ENCODE peak calls at places on chromosomes 16 and 17, in four cellular contexts. One of them, this sample, is unnamed. For H3K4me1, the result is how much of the 10 kb centered on the place peaks cover.

GRCh38 chr17:42347198-42347597 is 41.0 kb downstream of the STAT3 start:
- DNase-seq in prostate gland: peak
- DNase-seq in HCT116: peak
- DNase-seq in upper lobe of left lung: no peak
- DNase-seq in this sample: peak

GRCh38 chr16:75289189-75289588 is 37.8 kb upstream of the BCAR1 start:
- DNase-seq in upper lobe of left lung: no peak
- DNase-seq in prostate gland: no peak
- DNase-seq in HCT116: peak
- DNase-seq in this sample: no peak

GRCh38 chr17:82229686-82230626 is 1.1 kb downstream of the SLC16A3 start:
- DNase-seq in prostate gland: no peak
- DNase-seq in upper lobe of left lung: peak
- DNase-seq in HCT116: no peak
- DNase-seq in this sample: peak

GRCh38 chr16:52597772-52598483 is 51.0 kb upstream of the TOX3 start:
- DNase-seq in HCT116: no peak
- DNase-seq in upper lobe of left lung: no peak
- DNase-seq in prostate gland: peak
- DNase-seq in this sample: peak

GRCh38 chr17:73285603-73285908 is 23.9 kb upstream of the CPSF4L start:
- DNase-seq in HCT116: no peak
- DNase-seq in upper lobe of left lung: peak
- DNase-seq in prostate gland: no peak
- DNase-seq in this sample: no peak

GRCh38 chr16:71954699-71955195 is 45.5 kb downstream of the PKD1L3 start:
- DNase-seq in HCT116: no peak
- DNase-seq in prostate gland: no peak
- DNase-seq in upper lobe of left lung: no peak
- DNase-seq in this sample: no peak

GRCh38 chr16:86664518-86665318 is 86.4 kb downstream of the FOXL1 start:
- DNase-seq in prostate gland: no peak
- DNase-seq in HCT116: peak
- DNase-seq in upper lobe of left lung: peak
- DNase-seq in this sample: peak

GRCh38 chr16:81834868-81835267 is 55.8 kb downstream of the PLCG2 start:
- DNase-seq in HCT116: no peak
- DNase-seq in upper lobe of left lung: no peak
- DNase-seq in prostate gland: no peak
- DNase-seq in this sample: no peak

GRCh38 chr16:11224096-11224893 is 31.7 kb downstream of the SOCS1 start:
- DNase-seq in prostate gland: peak
- DNase-seq in HCT116: no peak
- DNase-seq in upper lobe of left lung: peak
- DNase-seq in this sample: peak

GRCh38 chr16:2048116-2048543 is 345 bp downstream of the TSC2 start:
- DNase-seq in HCT116: no peak
- DNase-seq in prostate gland: no peak
- DNase-seq in upper lobe of left lung: no peak
- DNase-seq in this sample: peak

GRCh38 chr17:1644493-1645206 is 882 bp downstream of the SCARF1 start:
- DNase-seq in prostate gland: no peak
- DNase-seq in upper lobe of left lung: no peak
- DNase-seq in HCT116: no peak
- DNase-seq in this sample: no peak

GRCh38 chr16:27326738-27327585 is 13.2 kb downstream of the IL4R start:
- DNase-seq in upper lobe of left lung: peak
- DNase-seq in HCT116: peak
- DNase-seq in prostate gland: peak
- DNase-seq in this sample: peak

GRCh38 chr17:58414596-58414997 is 2.7 kb downstream of the RNF43 start:
- DNase-seq in upper lobe of left lung: no peak
- DNase-seq in prostate gland: no peak
- DNase-seq in HCT116: no peak
- DNase-seq in this sample: no peak

GRCh38 chr17:32723310-32723955 is 153.5 kb downstream of the MYO1D start:
- DNase-seq in HCT116: no peak
- DNase-seq in upper lobe of left lung: no peak
- DNase-seq in prostate gland: no peak
- DNase-seq in this sample: no peak

GRCh38 chr16:10957771-10958486 is 13.6 kb downstream of the CLEC16A start:
- DNase-seq in HCT116: no peak
- DNase-seq in prostate gland: no peak
- DNase-seq in upper lobe of left lung: no peak
- DNase-seq in this sample: no peak

GRCh38 chr16:21167360-21167759 is 8.9 kb downstream of the LDAF1 start:
- DNase-seq in HCT116: peak
- DNase-seq in upper lobe of left lung: no peak
- DNase-seq in prostate gland: no peak
- DNase-seq in this sample: no peak

GRCh38 chr16:80285089-80285488 is 255.7 kb upstream of the DYNLRB2 start:
- DNase-seq in prostate gland: no peak
- DNase-seq in HCT116: no peak
- DNase-seq in upper lobe of left lung: no peak
- DNase-seq in this sample: no peak

GRCh38 chr17:76154935-76155845 is 14.1 kb upstream of the FOXJ1 start:
- DNase-seq in prostate gland: no peak
- DNase-seq in HCT116: no peak
- DNase-seq in upper lobe of left lung: no peak
- DNase-seq in this sample: no peak

GRCh38 chr17:45405250-45406086 is 27.2 kb downstream of the ARHGAP27 start:
- DNase-seq in upper lobe of left lung: peak
- DNase-seq in HCT116: no peak
- DNase-seq in prostate gland: no peak
- DNase-seq in this sample: peak

GRCh38 chr17:74190807-74191206 is 12.7 kb upstream of the RPL38 start:
- DNase-seq in prostate gland: no peak
- DNase-seq in HCT116: no peak
- DNase-seq in upper lobe of left lung: no peak
- DNase-seq in this sample: no peak

GRCh38 chr16:24986512-24987303 is 28.5 kb downstream of the ARHGAP17 start:
- DNase-seq in HCT116: no peak
- DNase-seq in prostate gland: no peak
- DNase-seq in upper lobe of left lung: no peak
- DNase-seq in this sample: no peak

GRCh38 chr17:43220511-43221125 is 7.8 kb downstream of the CCDC200 start:
- DNase-seq in upper lobe of left lung: no peak
- DNase-seq in prostate gland: no peak
- DNase-seq in HCT116: no peak
- DNase-seq in this sample: no peak

GRCh38 chr16:89401641-89402445 is 88.5 kb downstream of the ANKRD11 start:
- DNase-seq in prostate gland: no peak
- DNase-seq in upper lobe of left lung: no peak
- DNase-seq in HCT116: no peak
- DNase-seq in this sample: no peak

GRCh38 chr16:89406277-89406888 is 84.0 kb downstream of the ANKRD11 start:
- DNase-seq in upper lobe of left lung: no peak
- DNase-seq in HCT116: no peak
- DNase-seq in prostate gland: no peak
- DNase-seq in this sample: no peak

GRCh38 chr16:89402962-89403361 is 87.4 kb downstream of the ANKRD11 start:
- DNase-seq in prostate gland: no peak
- DNase-seq in HCT116: no peak
- DNase-seq in upper lobe of left lung: no peak
- DNase-seq in this sample: no peak

GRCh38 chr16:89407282-89407924 is 83.0 kb downstream of the ANKRD11 start:
- DNase-seq in upper lobe of left lung: no peak
- DNase-seq in HCT116: no peak
- DNase-seq in prostate gland: no peak
- DNase-seq in this sample: no peak

GRCh38 chr16:89404561-89404960 is 85.8 kb downstream of the ANKRD11 start:
- DNase-seq in HCT116: no peak
- DNase-seq in prostate gland: peak
- DNase-seq in upper lobe of left lung: no peak
- DNase-seq in this sample: peak
- TF ChIP-seq POLR2AphosphoS5 in HCT116: no peak
- TF ChIP-seq POLR2AphosphoS5 in prostate gland: peak
- TF ChIP-seq POLR2AphosphoS5 in upper lobe of left lung: no peak
- TF ChIP-seq POLR2AphosphoS5 in this sample: no peak

GRCh38 chr17:40561871-40562611 is 3.2 kb downstream of the CCR7 start:
- DNase-seq in HCT116: no peak
- DNase-seq in upper lobe of left lung: no peak
- DNase-seq in prostate gland: no peak
- DNase-seq in this sample: no peak
- H3K4me1 ChIP-seq in HCT116: under half
- H3K4me1 ChIP-seq in upper lobe of left lung: under half
- H3K4me1 ChIP-seq in prostate gland: under half
- H3K4me1 ChIP-seq in this sample: under half

GRCh38 chr17:77503916-77504651 is 363.3 kb downstream of the SEC14L1 start:
- DNase-seq in upper lobe of left lung: no peak
- DNase-seq in HCT116: no peak
- DNase-seq in prostate gland: no peak
- DNase-seq in this sample: no peak
- TF ChIP-seq CTCF in upper lobe of left lung: no peak
- TF ChIP-seq CTCF in HCT116: no peak
- TF ChIP-seq CTCF in prostate gland: no peak
- TF ChIP-seq CTCF in this sample: no peak

DNA sequence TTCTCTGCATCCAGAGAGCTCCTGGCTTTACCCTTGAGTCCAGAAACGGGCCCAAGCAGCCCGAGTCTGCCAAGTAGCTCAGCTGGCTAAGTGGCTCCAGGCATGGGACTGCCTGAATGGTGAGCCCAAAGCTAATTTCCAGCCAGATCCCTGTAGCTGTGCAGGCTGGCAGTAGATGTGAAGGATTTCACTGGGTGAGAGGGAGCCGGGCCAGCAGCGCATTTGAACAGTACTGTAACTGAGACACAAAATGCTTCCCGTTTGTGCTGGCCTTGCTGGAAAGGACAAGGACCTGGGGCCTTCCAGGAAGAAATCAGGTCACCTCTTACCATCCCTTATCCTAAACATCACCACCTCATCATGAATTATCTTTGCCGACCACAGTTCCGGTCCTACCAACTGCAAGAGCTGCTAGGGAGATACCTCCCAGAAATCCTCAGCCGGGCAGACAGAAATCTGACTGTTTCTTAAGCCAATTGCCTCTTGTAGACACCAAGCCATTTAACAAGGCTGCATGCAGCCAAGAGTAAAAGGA is 3.7 kb downstream of the TIMP2 start:
- DNase-seq in prostate gland: no peak
- DNase-seq in upper lobe of left lung: no peak
- DNase-seq in HCT116: no peak
- DNase-seq in this sample: no peak
- TF ChIP-seq POLR2AphosphoS5 in prostate gland: no peak
- TF ChIP-seq POLR2AphosphoS5 in upper lobe of left lung: no peak
- TF ChIP-seq POLR2AphosphoS5 in HCT116: no peak
- TF ChIP-seq POLR2AphosphoS5 in this sample: no peak

GRCh38 chr16:89422527-89422904 is 67.8 kb downstream of the ANKRD11 start:
- DNase-seq in prostate gland: no peak
- DNase-seq in HCT116: no peak
- DNase-seq in upper lobe of left lung: no peak
- DNase-seq in this sample: no peak

GRCh38 chr16:89417352-89417751 is 73.0 kb downstream of the ANKRD11 start:
- DNase-seq in HCT116: no peak
- DNase-seq in upper lobe of left lung: no peak
- DNase-seq in prostate gland: no peak
- DNase-seq in this sample: no peak

GRCh38 chr16:89413811-89414585 is 76.4 kb downstream of the ANKRD11 start:
- DNase-seq in HCT116: no peak
- DNase-seq in upper lobe of left lung: peak
- DNase-seq in prostate gland: no peak
- DNase-seq in this sample: no peak

GRCh38 chr16:89420204-89420603 is 70.2 kb downstream of the ANKRD11 start:
- DNase-seq in prostate gland: no peak
- DNase-seq in HCT116: no peak
- DNase-seq in upper lobe of left lung: no peak
- DNase-seq in this sample: no peak

DNA sequence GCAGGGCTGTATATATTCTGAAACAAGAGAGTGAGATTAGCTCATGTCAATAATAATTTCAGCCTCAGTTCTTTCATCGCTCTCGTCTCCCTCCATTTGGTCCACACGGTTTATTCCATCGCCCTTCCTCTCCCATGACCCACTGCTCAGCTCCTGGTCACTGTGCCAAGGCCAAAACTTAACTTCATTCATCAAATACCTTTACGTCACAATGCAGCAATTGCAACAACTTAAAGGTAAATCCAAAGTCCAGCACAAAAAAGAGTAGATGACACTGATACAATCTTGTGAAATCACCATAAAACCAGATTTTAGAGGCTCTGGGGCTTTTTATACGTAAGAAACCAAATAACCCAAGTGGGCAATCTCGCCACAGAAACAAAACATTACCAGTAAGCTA is 72.0 kb downstream of the ANKRD11 start:
- DNase-seq in upper lobe of left lung: no peak
- DNase-seq in prostate gland: no peak
- DNase-seq in HCT116: no peak
- DNase-seq in this sample: no peak
- H3K4me1 ChIP-seq in upper lobe of left lung: under half
- H3K4me1 ChIP-seq in prostate gland: under half
- H3K4me1 ChIP-seq in HCT116: under half
- H3K4me1 ChIP-seq in this sample: under half

GRCh38 chr17:29383687-29384086 is 6.5 kb upstream of the TAOK1 start:
- DNase-seq in prostate gland: no peak
- DNase-seq in upper lobe of left lung: no peak
- DNase-seq in HCT116: no peak
- DNase-seq in this sample: peak

GRCh38 chr17:29386760-29387159 is 3.4 kb upstream of the TAOK1 start:
- DNase-seq in HCT116: no peak
- DNase-seq in prostate gland: no peak
- DNase-seq in upper lobe of left lung: no peak
- DNase-seq in this sample: no peak

GRCh38 chr17:29388937-29389336 is 1.2 kb upstream of the TAOK1 start:
- DNase-seq in HCT116: no peak
- DNase-seq in prostate gland: no peak
- DNase-seq in upper lobe of left lung: no peak
- DNase-seq in this sample: peak

GRCh38 chr17:29389994-29390855 is at the start of gene TAOK1:
- DNase-seq in upper lobe of left lung: peak
- DNase-seq in HCT116: peak
- DNase-seq in prostate gland: peak
- DNase-seq in this sample: peak

DNA sequence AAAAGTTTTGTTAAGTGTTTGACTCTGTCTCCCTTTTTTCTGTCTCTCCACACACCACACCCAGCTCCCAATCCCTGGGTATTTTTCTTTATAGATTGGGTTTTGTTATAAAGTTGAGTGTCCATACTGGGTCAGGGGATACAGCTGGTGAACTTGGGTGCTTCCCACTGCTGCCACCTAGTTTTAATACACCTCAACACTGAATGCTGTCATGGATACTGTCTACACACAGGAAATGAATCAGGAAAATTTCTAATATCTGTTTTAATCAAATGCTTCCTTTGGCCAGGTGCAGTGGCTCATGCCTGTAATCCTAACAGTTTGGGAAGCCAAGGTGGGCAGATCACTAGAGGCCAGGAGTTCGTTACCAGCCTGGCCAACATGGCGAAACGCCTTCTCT is 5.3 kb upstream of the TAOK1 start:
- DNase-seq in upper lobe of left lung: no peak
- DNase-seq in prostate gland: no peak
- DNase-seq in HCT116: no peak
- DNase-seq in this sample: no peak
- TF ChIP-seq CTCF in upper lobe of left lung: no peak
- TF ChIP-seq CTCF in prostate gland: no peak
- TF ChIP-seq CTCF in HCT116: peak
- TF ChIP-seq CTCF in this sample: no peak

This sample was measured in transverse colon.